ENCODE peak calls at places on chromosome 7, in four cellular contexts. H is NCI-H1092 treated with DMSO at 0.1 percent for 48 hours, M is bronchial epithelial cell, E is NCI-H748 treated with DMSO at 0.1 percent for 48 hours. L is an unnamed sample.

GRCh38 chr7:133703547-133703946 is 423.6 kb upstream of the LRGUK start:
- DNase-seq in H (no peak), M (peak), E (no peak), L (no peak)

GRCh38 chr7:149196151-149196704 is 882 bp downstream of the ZNF282 start:
- DNase-seq in H (peak), M (no peak), E (no peak), L (no peak)

GRCh38 chr7:83476501-83476900 is 172.4 kb downstream of the SEMA3E start:
- DNase-seq in H (peak), M (no peak), E (no peak), L (no peak)

GRCh38 chr7:6167004-6167551 is 105.3 kb downstream of the CYTH3 start:
- DNase-seq in H (no peak), M (no peak), E (no peak), L (no peak)

GRCh38 chr7:2956526-2957368 is 86.9 kb downstream of the CARD11 start:
- DNase-seq in H (no peak), M (peak), E (no peak), L (no peak)

GRCh38 chr7:19749658-19750057 is 23.8 kb downstream of the TMEM196 start:
- DNase-seq in H (no peak), M (peak), E (no peak), L (no peak)

GRCh38 chr7:46145412-46145811 is 224.3 kb upstream of the IGFBP3 start:
- DNase-seq in H (no peak), M (peak), E (no peak), L (no peak)

GRCh38 chr7:44709011-44709915 is 39.4 kb upstream of the ZMIZ2 start:
- DNase-seq in H (no peak), M (no peak), E (no peak), L (no peak)

GRCh38 chr7:150800576-150801241 is at the start of gene TMEM176A:
- DNase-seq in H (peak), M (no peak), E (no peak), L (no peak)

GRCh38 chr7:152621426-152621825 is 54.5 kb downstream of the XRCC2 start:
- DNase-seq in H (no peak), M (no peak), E (no peak), L (no peak)

GRCh38 chr7:93044147-93044810 is 73.5 kb downstream of the SAMD9 start:
- DNase-seq in H (no peak), M (peak), E (no peak), L (no peak)

GRCh38 chr7:73706122-73707044 is 13.1 kb downstream of the STX1A start:
- DNase-seq in H (no peak), M (peak), E (no peak), L (no peak)

GRCh38 chr7:108135446-108136190 is 5.5 kb upstream of the LAMB4 start:
- DNase-seq in H (no peak), M (no peak), E (no peak), L (no peak)

GRCh38 chr7:106659369-106659962 is 1.5 kb downstream of the CCDC71L start:
- DNase-seq in H (no peak), M (no peak), E (no peak), L (no peak)

GRCh38 chr7:46932656-46933424 is 649.1 kb downstream of the TNS3 start:
- DNase-seq in H (no peak), M (peak), E (no peak), L (no peak)

GRCh38 chr7:91243591-91244368 is 20.5 kb upstream of the FZD1 start:
- DNase-seq in H (no peak), M (no peak), E (no peak), L (no peak)

GRCh38 chr7:78528964-78529363 is 730.4 kb downstream of the PHTF2 start:
- DNase-seq in H (no peak), M (no peak), E (no peak), L (no peak)

GRCh38 chr7:1715331-1715625 is 45.2 kb downstream of the ELFN1 start:
- DNase-seq in H (no peak), M (no peak), E (no peak), L (no peak)

GRCh38 chr7:115748123-115748738 is 282.3 kb downstream of the TFEC start:
- DNase-seq in H (peak), M (peak), E (peak), L (no peak)

GRCh38 chr7:101636822-101637623 is 7.9 kb upstream of the MYL10 start:
- DNase-seq in H (no peak), M (no peak), E (no peak), L (no peak)

GRCh38 chr7:92251181-92251580 is 5.4 kb downstream of the ANKIB1 start:
- DNase-seq in H (no peak), M (peak), E (no peak), L (no peak)

GRCh38 chr7:37109853-37110252 is 338.8 kb downstream of the ELMO1 start:
- DNase-seq in H (no peak), M (no peak), E (no peak), L (no peak)

GRCh38 chr7:19709249-19709578 is 377 bp upstream of the POLR1F start:
- DNase-seq in H (no peak), M (no peak), E (no peak), L (no peak)

GRCh38 chr7:16189026-16189715 is 232.2 kb downstream of the CRPPA start:
- DNase-seq in H (no peak), M (peak), E (no peak), L (peak)

GRCh38 chr7:100781255-100781654 is 46.1 kb downstream of the EPHB4 start:
- DNase-seq in H (no peak), M (no peak), E (no peak), L (no peak)

GRCh38 chr7:145698526-145699262 is 417.9 kb upstream of the CNTNAP2 start:
- DNase-seq in H (no peak), M (peak), E (no peak), L (no peak)

GRCh38 chr7:5421626-5422323 is 1.9 kb downstream of the TNRC18 start:
- DNase-seq in H (peak), M (no peak), E (no peak), L (no peak)

GRCh38 chr7:94057955-94058354 is 53.8 kb upstream of the BET1 start:
- DNase-seq in H (no peak), M (no peak), E (no peak), L (no peak)

GRCh38 chr7:84112771-84113170 is 81.8 kb downstream of the SEMA3A start:
- DNase-seq in H (peak), M (no peak), E (no peak), L (no peak)

GRCh38 chr7:32075612-32076011 is 5.4 kb upstream of the PDE1C start:
- DNase-seq in H (no peak), M (no peak), E (no peak), L (peak)

L was measured in Ammon's horn.